ENCODE peak calls at places on chromosomes 2 and 18, in ten cellular contexts. One of them, this sample, is unnamed.

GRCh38 chr18:47750889-47751423 is 179.5 kb downstream of the SMAD2 start:
- DNase-seq in spleen: no peak
- DNase-seq in astrocyte of the spinal cord: no peak
- DNase-seq in BE2C: no peak
- DNase-seq in endothelial cell: no peak
- DNase-seq in cardiac muscle cell: no peak
- DNase-seq in pancreas: no peak
- DNase-seq in AG04450: no peak
- DNase-seq in GM12878: no peak
- DNase-seq in dorsolateral prefrontal cortex: no peak
- DNase-seq in this sample: no peak

GRCh38 chr2:84970266-84970955 is 550 bp upstream of the KCMF1 start:
- DNase-seq in pancreas: peak
- DNase-seq in spleen: peak
- DNase-seq in endothelial cell: peak
- DNase-seq in astrocyte of the spinal cord: peak
- DNase-seq in BE2C: peak
- DNase-seq in AG04450: no peak
- DNase-seq in GM12878: no peak
- DNase-seq in dorsolateral prefrontal cortex: peak
- DNase-seq in cardiac muscle cell: peak
- DNase-seq in this sample: no peak

GRCh38 chr2:201858267-201858666 is 51.9 kb downstream of the CDK15 start:
- DNase-seq in spleen: no peak
- DNase-seq in GM12878: no peak
- DNase-seq in cardiac muscle cell: no peak
- DNase-seq in endothelial cell: no peak
- DNase-seq in pancreas: no peak
- DNase-seq in astrocyte of the spinal cord: no peak
- DNase-seq in BE2C: no peak
- DNase-seq in dorsolateral prefrontal cortex: no peak
- DNase-seq in AG04450: no peak
- DNase-seq in this sample: no peak

GRCh38 chr18:44781890-44782289 is 101.2 kb downstream of the SETBP1 start:
- DNase-seq in dorsolateral prefrontal cortex: no peak
- DNase-seq in cardiac muscle cell: peak
- DNase-seq in endothelial cell: no peak
- DNase-seq in astrocyte of the spinal cord: peak
- DNase-seq in BE2C: no peak
- DNase-seq in GM12878: no peak
- DNase-seq in pancreas: no peak
- DNase-seq in spleen: no peak
- DNase-seq in AG04450: no peak
- DNase-seq in this sample: peak

GRCh38 chr2:233926806-233927205 is 9.6 kb downstream of the TRPM8 start:
- DNase-seq in astrocyte of the spinal cord: no peak
- DNase-seq in dorsolateral prefrontal cortex: no peak
- DNase-seq in AG04450: no peak
- DNase-seq in GM12878: no peak
- DNase-seq in spleen: no peak
- DNase-seq in pancreas: no peak
- DNase-seq in BE2C: no peak
- DNase-seq in cardiac muscle cell: no peak
- DNase-seq in endothelial cell: no peak
- DNase-seq in this sample: no peak

GRCh38 chr18:70289351-70290330 is 796 bp downstream of the SOCS6 start:
- DNase-seq in GM12878: no peak
- DNase-seq in pancreas: peak
- DNase-seq in astrocyte of the spinal cord: peak
- DNase-seq in BE2C: peak
- DNase-seq in endothelial cell: peak
- DNase-seq in cardiac muscle cell: peak
- DNase-seq in AG04450: no peak
- DNase-seq in dorsolateral prefrontal cortex: peak
- DNase-seq in spleen: no peak
- DNase-seq in this sample: no peak

GRCh38 chr2:60553496-60553991 is at the start of gene BCL11A:
- DNase-seq in cardiac muscle cell: peak
- DNase-seq in endothelial cell: peak
- DNase-seq in pancreas: peak
- DNase-seq in GM12878: no peak
- DNase-seq in dorsolateral prefrontal cortex: no peak
- DNase-seq in BE2C: peak
- DNase-seq in AG04450: peak
- DNase-seq in astrocyte of the spinal cord: peak
- DNase-seq in spleen: peak
- DNase-seq in this sample: no peak

GRCh38 chr2:231351648-231352047 is 43.9 kb upstream of the B3GNT7 start:
- DNase-seq in endothelial cell: no peak
- DNase-seq in cardiac muscle cell: no peak
- DNase-seq in BE2C: no peak
- DNase-seq in GM12878: no peak
- DNase-seq in pancreas: no peak
- DNase-seq in spleen: no peak
- DNase-seq in AG04450: no peak
- DNase-seq in astrocyte of the spinal cord: no peak
- DNase-seq in dorsolateral prefrontal cortex: no peak
- DNase-seq in this sample: no peak

GRCh38 chr2:47193607-47194006 is 38.5 kb upstream of the STPG4 start:
- DNase-seq in pancreas: no peak
- DNase-seq in endothelial cell: no peak
- DNase-seq in AG04450: no peak
- DNase-seq in cardiac muscle cell: no peak
- DNase-seq in BE2C: no peak
- DNase-seq in dorsolateral prefrontal cortex: no peak
- DNase-seq in spleen: no peak
- DNase-seq in GM12878: no peak
- DNase-seq in astrocyte of the spinal cord: peak
- DNase-seq in this sample: no peak

GRCh38 chr2:236946871-236947270 is 138.8 kb upstream of the COPS8 start:
- DNase-seq in endothelial cell: no peak
- DNase-seq in pancreas: no peak
- DNase-seq in cardiac muscle cell: peak
- DNase-seq in astrocyte of the spinal cord: no peak
- DNase-seq in GM12878: no peak
- DNase-seq in BE2C: no peak
- DNase-seq in spleen: peak
- DNase-seq in dorsolateral prefrontal cortex: no peak
- DNase-seq in AG04450: no peak
- DNase-seq in this sample: no peak

GRCh38 chr18:79796531-79797390 is 977 bp upstream of the KCNG2 start:
- DNase-seq in pancreas: no peak
- DNase-seq in BE2C: no peak
- DNase-seq in spleen: peak
- DNase-seq in dorsolateral prefrontal cortex: no peak
- DNase-seq in astrocyte of the spinal cord: no peak
- DNase-seq in cardiac muscle cell: peak
- DNase-seq in GM12878: no peak
- DNase-seq in AG04450: no peak
- DNase-seq in endothelial cell: no peak
- DNase-seq in this sample: no peak

GRCh38 chr2:71692621-71693277 is 239.4 kb downstream of the DYSF start:
- DNase-seq in dorsolateral prefrontal cortex: no peak
- DNase-seq in GM12878: no peak
- DNase-seq in BE2C: no peak
- DNase-seq in cardiac muscle cell: no peak
- DNase-seq in AG04450: no peak
- DNase-seq in spleen: peak
- DNase-seq in pancreas: no peak
- DNase-seq in astrocyte of the spinal cord: no peak
- DNase-seq in endothelial cell: no peak
- DNase-seq in this sample: no peak

GRCh38 chr18:31611511-31611910 is 19.8 kb downstream of the TTR start:
- DNase-seq in cardiac muscle cell: no peak
- DNase-seq in pancreas: no peak
- DNase-seq in GM12878: no peak
- DNase-seq in endothelial cell: no peak
- DNase-seq in AG04450: no peak
- DNase-seq in spleen: no peak
- DNase-seq in BE2C: no peak
- DNase-seq in dorsolateral prefrontal cortex: no peak
- DNase-seq in astrocyte of the spinal cord: no peak
- DNase-seq in this sample: no peak

GRCh38 chr18:31614044-31614443 is 22.4 kb downstream of the TTR start:
- DNase-seq in dorsolateral prefrontal cortex: no peak
- DNase-seq in BE2C: no peak
- DNase-seq in astrocyte of the spinal cord: no peak
- DNase-seq in cardiac muscle cell: no peak
- DNase-seq in pancreas: no peak
- DNase-seq in GM12878: no peak
- DNase-seq in endothelial cell: no peak
- DNase-seq in spleen: no peak
- DNase-seq in AG04450: no peak
- DNase-seq in this sample: no peak

GRCh38 chr18:31612124-31612523 is 20.4 kb downstream of the TTR start:
- DNase-seq in BE2C: peak
- DNase-seq in AG04450: no peak
- DNase-seq in cardiac muscle cell: no peak
- DNase-seq in spleen: no peak
- DNase-seq in astrocyte of the spinal cord: no peak
- DNase-seq in dorsolateral prefrontal cortex: no peak
- DNase-seq in endothelial cell: no peak
- DNase-seq in pancreas: no peak
- DNase-seq in GM12878: no peak
- DNase-seq in this sample: no peak

GRCh38 chr18:31609886-31610646 is 18.4 kb downstream of the TTR start:
- DNase-seq in spleen: no peak
- DNase-seq in AG04450: no peak
- DNase-seq in astrocyte of the spinal cord: no peak
- DNase-seq in pancreas: no peak
- DNase-seq in endothelial cell: no peak
- DNase-seq in dorsolateral prefrontal cortex: no peak
- DNase-seq in cardiac muscle cell: no peak
- DNase-seq in GM12878: no peak
- DNase-seq in BE2C: no peak
- DNase-seq in this sample: no peak

DNA sequence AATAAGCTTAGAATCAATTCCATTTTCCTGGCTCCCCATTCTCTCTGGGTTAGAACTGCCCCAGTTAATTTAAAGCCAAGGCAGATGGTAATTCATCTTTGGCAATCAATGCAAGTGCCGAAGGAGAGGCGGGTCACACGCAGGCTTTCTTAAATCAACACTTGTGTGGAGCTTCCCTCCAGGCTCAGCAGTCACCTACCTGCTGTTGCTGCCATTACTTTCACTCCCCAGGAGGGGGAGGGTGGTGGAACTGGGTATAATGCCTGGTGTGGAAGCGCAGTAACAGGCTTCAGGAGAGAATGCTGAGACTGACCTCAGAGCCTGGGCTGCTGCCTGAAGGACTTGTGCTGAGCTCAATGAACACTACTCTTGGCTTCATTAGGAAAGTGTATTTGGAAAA is 19.2 kb downstream of the TTR start:
- DNase-seq in spleen: no peak
- DNase-seq in pancreas: peak
- DNase-seq in astrocyte of the spinal cord: peak
- DNase-seq in cardiac muscle cell: peak
- DNase-seq in endothelial cell: peak
- DNase-seq in AG04450: no peak
- DNase-seq in dorsolateral prefrontal cortex: no peak
- DNase-seq in BE2C: peak
- DNase-seq in GM12878: no peak
- DNase-seq in this sample: no peak
- TF ChIP-seq CTCF in spleen: no peak
- TF ChIP-seq CTCF in pancreas: no peak
- TF ChIP-seq CTCF in astrocyte of the spinal cord: peak
- TF ChIP-seq CTCF in cardiac muscle cell: peak
- TF ChIP-seq CTCF in endothelial cell: peak
- TF ChIP-seq CTCF in AG04450: no peak
- TF ChIP-seq CTCF in dorsolateral prefrontal cortex: no peak
- TF ChIP-seq CTCF in BE2C: peak
- TF ChIP-seq CTCF in GM12878: peak
- TF ChIP-seq CTCF in this sample: no peak

GRCh38 chr2:228681426-228681825 is 499.9 kb upstream of the SPHKAP start:
- DNase-seq in BE2C: no peak
- DNase-seq in pancreas: no peak
- DNase-seq in spleen: no peak
- DNase-seq in dorsolateral prefrontal cortex: no peak
- DNase-seq in endothelial cell: no peak
- DNase-seq in AG04450: no peak
- DNase-seq in GM12878: no peak
- DNase-seq in astrocyte of the spinal cord: peak
- DNase-seq in cardiac muscle cell: peak
- DNase-seq in this sample: no peak
- TF ChIP-seq CTCF in BE2C: no peak
- TF ChIP-seq CTCF in pancreas: peak
- TF ChIP-seq CTCF in spleen: no peak
- TF ChIP-seq CTCF in dorsolateral prefrontal cortex: peak
- TF ChIP-seq CTCF in endothelial cell: peak
- TF ChIP-seq CTCF in AG04450: peak
- TF ChIP-seq CTCF in GM12878: no peak
- TF ChIP-seq CTCF in astrocyte of the spinal cord: peak
- TF ChIP-seq CTCF in cardiac muscle cell: peak
- TF ChIP-seq CTCF in this sample: peak

DNA sequence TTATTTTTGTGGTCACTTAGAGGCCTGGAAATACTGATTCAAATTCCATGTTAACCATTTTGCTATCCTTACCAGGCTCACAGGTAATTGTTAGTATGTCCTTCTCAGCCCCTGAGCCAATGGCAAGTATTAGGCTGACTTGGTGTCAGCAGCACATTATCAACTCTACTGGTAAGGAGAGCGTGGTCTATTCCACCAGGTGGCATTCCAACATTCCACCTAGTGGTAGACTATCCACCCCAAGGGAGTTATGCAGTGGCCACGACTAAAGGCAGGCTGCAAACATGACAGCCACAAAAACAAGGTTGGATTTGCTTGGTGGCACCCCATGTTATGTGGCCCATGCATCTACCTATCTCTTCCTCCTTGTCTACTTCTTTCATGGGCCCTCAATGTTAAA is 31.8 kb upstream of the GCC2 start:
- DNase-seq in cardiac muscle cell: no peak
- DNase-seq in astrocyte of the spinal cord: no peak
- DNase-seq in BE2C: peak
- DNase-seq in dorsolateral prefrontal cortex: no peak
- DNase-seq in spleen: no peak
- DNase-seq in endothelial cell: no peak
- DNase-seq in pancreas: no peak
- DNase-seq in AG04450: no peak
- DNase-seq in GM12878: no peak
- DNase-seq in this sample: no peak
- TF ChIP-seq CTCF in cardiac muscle cell: no peak
- TF ChIP-seq CTCF in astrocyte of the spinal cord: no peak
- TF ChIP-seq CTCF in BE2C: peak
- TF ChIP-seq CTCF in dorsolateral prefrontal cortex: no peak
- TF ChIP-seq CTCF in spleen: no peak
- TF ChIP-seq CTCF in endothelial cell: no peak
- TF ChIP-seq CTCF in pancreas: no peak
- TF ChIP-seq CTCF in AG04450: no peak
- TF ChIP-seq CTCF in GM12878: peak
- TF ChIP-seq CTCF in this sample: no peak

DNA sequence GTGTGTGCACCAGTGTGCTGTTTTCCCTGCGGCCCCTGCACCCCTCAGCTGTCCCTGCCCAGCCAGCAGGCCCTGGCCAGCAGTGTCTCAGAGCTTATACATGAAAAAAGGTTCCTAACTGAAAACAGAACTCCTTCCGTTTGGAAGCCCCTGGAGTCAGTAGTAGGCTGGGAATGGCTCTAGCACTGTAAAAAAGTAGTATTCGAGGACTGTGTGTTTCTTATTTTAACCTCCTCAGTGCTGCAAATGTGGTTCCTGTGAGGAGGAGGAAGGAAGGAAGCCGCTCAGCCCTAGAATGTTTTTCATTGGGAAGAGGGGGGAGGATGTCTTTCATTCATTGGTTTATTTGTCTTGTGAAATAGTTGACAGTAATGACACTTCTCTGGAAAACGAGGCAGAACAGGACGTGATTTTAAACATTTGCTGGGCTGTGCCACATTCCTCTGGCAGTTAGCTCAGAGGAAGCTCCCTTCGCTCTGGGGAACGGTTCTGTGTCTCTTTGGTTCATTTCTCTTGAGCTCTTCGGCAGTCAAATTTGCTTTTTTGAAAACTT is 103.5 kb downstream of the SPTBN1 start:
- DNase-seq in dorsolateral prefrontal cortex: no peak
- DNase-seq in GM12878: no peak
- DNase-seq in BE2C: no peak
- DNase-seq in cardiac muscle cell: peak
- DNase-seq in spleen: no peak
- DNase-seq in endothelial cell: peak
- DNase-seq in astrocyte of the spinal cord: peak
- DNase-seq in pancreas: no peak
- DNase-seq in AG04450: no peak
- DNase-seq in this sample: peak
- TF ChIP-seq CTCF in dorsolateral prefrontal cortex: no peak
- TF ChIP-seq CTCF in GM12878: no peak
- TF ChIP-seq CTCF in BE2C: no peak
- TF ChIP-seq CTCF in cardiac muscle cell: no peak
- TF ChIP-seq CTCF in spleen: no peak
- TF ChIP-seq CTCF in endothelial cell: no peak
- TF ChIP-seq CTCF in astrocyte of the spinal cord: no peak
- TF ChIP-seq CTCF in pancreas: no peak
- TF ChIP-seq CTCF in AG04450: no peak
- TF ChIP-seq CTCF in this sample: no peak